ENCODE peak calls at places on chromosome 16, in six cellular contexts. C is A549, N is posterior vena cava, T is globus pallidus, D is astrocyte of the cerebellum, U is B cell. Q is an unnamed sample.

GRCh38 chr16:57539072-57539796 is 2.9 kb upstream of the CCDC102A start:
- DNase-seq in U (no peak), N (no peak), C (no peak), T (no peak), D (no peak), Q (no peak)

GRCh38 chr16:72474511-72475123 is 302.7 kb upstream of the PMFBP1 start:
- DNase-seq in U (no peak), C (no peak), T (peak), N (no peak), D (peak), Q (peak)

GRCh38 chr16:58121132-58121531 is 8.0 kb downstream of the CFAP20 start:
- DNase-seq in D (no peak), T (no peak), C (no peak), N (no peak), U (no peak), Q (no peak)

GRCh38 chr16:80463776-80464175 is 77.0 kb upstream of the DYNLRB2 start:
- DNase-seq in D (no peak), T (no peak), C (no peak), N (no peak), U (no peak), Q (no peak)

GRCh38 chr16:11112723-11113348 is 143.2 kb downstream of the SOCS1 start:
- DNase-seq in C (no peak), U (no peak), D (no peak), T (no peak), N (no peak), Q (no peak)

GRCh38 chr16:49756971-49757743 is 98.8 kb downstream of the ZNF423 start:
- DNase-seq in T (no peak), D (peak), N (no peak), U (no peak), C (no peak), Q (no peak)

GRCh38 chr16:85423186-85423550 is 190.0 kb upstream of the GSE1 start:
- DNase-seq in N (peak), D (no peak), U (no peak), C (no peak), T (no peak), Q (no peak)

GRCh38 chr16:22311520-22311919 is 14.3 kb downstream of the POLR3E start:
- DNase-seq in N (no peak), U (no peak), C (no peak), T (no peak), D (no peak), Q (no peak)

GRCh38 chr16:27258241-27258734 is 10.3 kb downstream of the NSMCE1 start:
- DNase-seq in D (no peak), N (peak), T (no peak), U (no peak), C (no peak), Q (no peak)

GRCh38 chr16:57788951-57789350 is 13.3 kb downstream of the KIFC3 start:
- DNase-seq in U (no peak), T (no peak), C (no peak), N (no peak), D (no peak), Q (no peak)

GRCh38 chr16:75415169-75415908 is 18.0 kb downstream of the CFDP1 start:
- DNase-seq in C (no peak), U (no peak), N (no peak), D (no peak), T (peak), Q (no peak)

Q was measured in putamen.